ENCODE peak calls at places on chromosomes 1 and 21, in eight cellular contexts. N, M, J, F, U, T, L and A are unnamed samples.

GRCh38 chr1:225617479-225617878 is 35.4 kb downstream of the ENAH start:
- DNase-seq in F (no peak), T (no peak), U (no peak), L (no peak), N (no peak), J (no peak), M (no peak), A (no peak)

GRCh38 chr1:228166170-228166936 is 749 bp downstream of the IBA57 start:
- DNase-seq in J (peak; percentile 54), U (peak; percentile 4), F (peak; percentile 57), T (peak; percentile 61), L (peak; percentile 82), N (peak; percentile 82), M (peak; percentile 56), A (peak; percentile 44)

GRCh38 chr1:65420590-65421340 is at the start of the genes LEPR and LEPROT:
- DNase-seq in F (no peak), N (no peak), J (no peak), T (no peak), M (no peak), U (peak; percentile 31), L (no peak), A (peak; percentile 48)

GRCh38 chr1:177385760-177386698 is 215.3 kb downstream of the BRINP2 start:
- DNase-seq in T (no peak), L (no peak), J (no peak), M (no peak), F (no peak), U (no peak), N (no peak), A (no peak)

GRCh38 chr1:163170975-163171676 is 31.6 kb downstream of the RGS5 start:
- DNase-seq in J (peak; percentile 62), N (no peak), T (peak; percentile 53), L (no peak), F (peak; percentile 65), M (no peak), U (no peak), A (peak; percentile 52)

GRCh38 chr1:225462714-225463574 is 35.1 kb upstream of the LBR start:
- DNase-seq in J (no peak), N (no peak), U (no peak), M (no peak), L (no peak), T (no peak), F (no peak), A (no peak)

GRCh38 chr1:27785763-27786162 is 12.7 kb downstream of the STX12 start:
- DNase-seq in N (no peak), J (no peak), F (no peak), U (no peak), T (peak; percentile 26), M (peak; percentile 42), L (no peak), A (no peak)

GRCh38 chr1:232524056-232524455 is 105.9 kb downstream of the SIPA1L2 start:
- DNase-seq in J (no peak), M (no peak), F (peak; percentile 29), L (no peak), T (peak; percentile 9), U (no peak), N (no peak), A (no peak)

GRCh38 chr1:197619008-197619640 is 156.2 kb downstream of the DENND1B start:
- DNase-seq in T (no peak), M (no peak), F (peak; percentile 42), N (no peak), J (peak; percentile 59), L (peak; percentile 31), U (peak; percentile 19), A (no peak)

GRCh38 chr1:171438441-171438840 is 46.9 kb upstream of the PRRC2C start:
- DNase-seq in T (peak; percentile 96), M (peak; percentile 32), F (peak; percentile 97), J (peak; percentile 98), L (peak; percentile 84), N (no peak), U (peak; percentile 94), A (peak; percentile 97)

GRCh38 chr1:220885971-220886370 is 6.7 kb downstream of the HLX start:
- DNase-seq in T (no peak), F (no peak), M (no peak), J (no peak), U (no peak), L (no peak), N (no peak), A (no peak)

GRCh38 chr1:1116701-1117468 is 996 bp upstream of the C1orf159 start:
- DNase-seq in F (no peak), L (no peak), M (no peak), N (peak; percentile 61), J (no peak), U (no peak), T (no peak), A (no peak)

GRCh38 chr1:97017895-97018294 is 296.3 kb downstream of the PTBP2 start:
- DNase-seq in L (peak; percentile 1), F (no peak), M (no peak), U (no peak), J (no peak), T (no peak), N (no peak), A (no peak)

GRCh38 chr1:42931108-42931539 is 27.5 kb downstream of the SLC2A1 start:
- DNase-seq in T (no peak), U (no peak), L (peak; percentile 62), F (peak; percentile 48), N (no peak), J (peak; percentile 57), M (peak; percentile 43), A (no peak)

GRCh38 chr1:21261551-21262281 is 28.5 kb downstream of the ECE1 start:
- DNase-seq in F (peak; percentile 91), L (peak; percentile 94), U (peak; percentile 56), N (no peak), T (peak; percentile 98), J (peak; percentile 97), M (peak; percentile 56), A (peak; percentile 89)

GRCh38 chr21:33642896-33643657 is 776 bp downstream of the ITSN1 start:
- DNase-seq in N (peak; percentile 68), F (peak; percentile 35), J (peak; percentile 37), T (no peak), U (no peak), L (peak; percentile 12), M (peak; percentile 48), A (no peak)

GRCh38 chr21:37119421-37120218 is 46.6 kb downstream of the TTC3 start:
- DNase-seq in L (no peak), F (peak; percentile 51), U (no peak), T (no peak), M (no peak), N (no peak), J (no peak), A (no peak)

GRCh38 chr1:186617860-186618780 is 62.1 kb downstream of the PTGS2 start:
- DNase-seq in M (peak; percentile 66), N (peak; percentile 67), T (no peak), F (peak; percentile 81), J (peak; percentile 42), U (no peak), L (peak; percentile 67), A (no peak)

GRCh38 chr1:30258471-30258870 is 464.9 kb downstream of the MATN1 start:
- DNase-seq in L (no peak), F (no peak), U (no peak), T (no peak), M (no peak), N (no peak), J (no peak), A (no peak)

GRCh38 chr1:890661-891060 is 33.1 kb upstream of the SAMD11 start:
- DNase-seq in N (no peak), F (no peak), T (no peak), M (no peak), J (peak; percentile 24), L (no peak), U (no peak), A (no peak)

GRCh38 chr1:164699815-164700491 is 141.0 kb downstream of the PBX1 start:
- DNase-seq in N (no peak), T (no peak), F (no peak), L (no peak), M (no peak), U (no peak), J (peak; percentile 64), A (no peak)

GRCh38 chr1:156750191-156750931 is 1.1 kb downstream of the HDGF start:
- DNase-seq in F (no peak), U (no peak), T (no peak), M (peak; percentile 65), L (peak; percentile 22), J (no peak), N (no peak), A (no peak)

GRCh38 chr1:154552036-154552435 is 6.4 kb downstream of the UBE2Q1 start:
- DNase-seq in J (no peak), M (no peak), U (no peak), F (no peak), N (no peak), L (no peak), T (no peak), A (no peak)

GRCh38 chr1:161021959-161022332 is 994 bp upstream of the F11R start:
- DNase-seq in N (no peak), F (no peak), M (no peak), J (no peak), L (peak; percentile 58), U (no peak), T (no peak), A (no peak)

GRCh38 chr1:243396876-243397275 is 141.0 kb downstream of the SDCCAG8 start:
- DNase-seq in U (no peak), N (peak; percentile 61), T (no peak), M (no peak), J (no peak), L (no peak), F (no peak), A (no peak)

DNA sequence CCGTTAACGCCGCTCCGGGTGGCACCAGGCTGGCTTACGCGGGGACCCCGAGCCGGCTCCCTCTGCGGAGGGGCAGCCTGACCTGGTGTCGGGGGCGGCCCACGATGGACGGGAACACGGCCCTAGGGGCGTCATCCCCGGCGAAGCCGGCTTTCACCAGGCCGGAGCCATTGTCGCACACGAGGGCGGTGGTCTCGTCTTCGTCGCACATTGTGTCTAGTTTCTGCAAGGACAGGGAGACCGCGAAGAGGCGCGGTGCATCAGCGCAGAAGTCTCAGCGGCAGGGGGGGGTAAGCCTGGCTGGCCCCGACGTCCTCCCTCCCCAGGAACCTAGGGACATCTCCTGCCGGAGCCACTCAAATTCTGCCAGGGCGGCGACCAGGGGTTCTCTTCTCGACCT is 989 bp downstream of the ACTA1 start:
- DNase-seq in J (no peak), L (no peak), F (no peak), T (no peak), M (no peak), N (no peak), U (no peak), A (no peak)
- H3K4me3 ChIP-seq in J (no peak overlapping the region), L (no peak overlapping the region), F (no peak overlapping the region), T (no peak overlapping the region), M (no peak overlapping the region), N (no peak overlapping the region), U (no peak overlapping the region), A (no peak overlapping the region)

GRCh38 chr1:8871539-8871935 is 6.9 kb downstream of the ENO1 start:
- DNase-seq in L (peak; percentile 46), F (no peak), N (no peak), M (no peak), U (no peak), T (no peak), J (no peak), A (no peak)
- TF ChIP-seq CTCF in L (peak; percentile 34), F (peak; percentile 29), N (peak; percentile 34), M (peak; percentile 9), U (peak; percentile 43), T (peak; percentile 54), J (peak; percentile 12), A (no peak)

GRCh38 chr1:5432436-5432835 is 559.8 kb downstream of the NPHP4 start:
- DNase-seq in F (no peak), J (no peak), M (no peak), U (no peak), N (no peak), L (no peak), T (no peak), A (no peak)
- H3K4me3 ChIP-seq in F (no peak overlapping the region), J (no peak overlapping the region), M (no peak overlapping the region), U (no peak overlapping the region), N (no peak overlapping the region), L (no peak overlapping the region), T (no peak overlapping the region), A (no peak overlapping the region)

GRCh38 chr1:184986250-184986649 is 11.9 kb upstream of the NIBAN1 start:
- DNase-seq in M (no peak), U (no peak), L (peak; percentile 43), F (peak; percentile 69), N (no peak), J (peak; percentile 65), T (no peak), A (no peak)
- TF ChIP-seq CTCF in M (no peak), U (peak; percentile 43), L (peak; percentile 13), F (peak; percentile 48), N (no peak), J (peak; percentile 61), T (peak; percentile 57), A (peak; percentile 31)